ENCODE peak calls at places on chromosomes 13 and 19, in eight cellular contexts. M, U, V, Y, R, X, S and N are unnamed samples.

GRCh38 chr19:16418597-16418962 is 53.2 kb downstream of the EPS15L1 start:
- DNase-seq in M (no peak), U (no peak), V (no peak), Y (no peak), R (no peak), X (no peak), S (no peak), N (no peak)

GRCh38 chr19:16067205-16067938 is 8.9 kb upstream of the TPM4 start:
- DNase-seq in M (peak; percentile 92), U (peak; percentile 81), V (peak; percentile 90), Y (no peak), R (no peak), X (no peak), S (peak; percentile 97), N (peak; percentile 79)

GRCh38 chr13:109271991-109272454 is 514.4 kb downstream of the IRS2 start:
- DNase-seq in M (no peak), U (peak; percentile 49), V (peak; percentile 79), Y (no peak), R (no peak), X (no peak), S (no peak), N (peak; percentile 56)

GRCh38 chr19:46351241-46352041 is 4.6 kb downstream of the PPP5C start:
- DNase-seq in M (peak; percentile 82), U (peak; percentile 21), V (peak; percentile 78), Y (no peak), R (no peak), X (no peak), S (peak; percentile 79), N (peak; percentile 66)

GRCh38 chr13:33355470-33355869 is 69.9 kb upstream of the STARD13 start:
- DNase-seq in M (peak; percentile 23), U (no peak), V (peak; percentile 75), Y (no peak), R (no peak), X (no peak), S (peak; percentile 71), N (no peak)

GRCh38 chr19:51531349-51532315 is at the start of gene SIGLEC6:
- DNase-seq in M (no peak), U (no peak), V (no peak), Y (no peak), R (no peak), X (no peak), S (peak; percentile 77), N (no peak)

GRCh38 chr13:80558074-80558473 is 217.1 kb upstream of the SPRY2 start:
- DNase-seq in M (no peak), U (peak; percentile 44), V (no peak), Y (no peak), R (no peak), X (no peak), S (no peak), N (no peak)

GRCh38 chr19:55265173-55265572 is 6.4 kb upstream of the PPP6R1 start:
- DNase-seq in M (no peak), U (no peak), V (no peak), Y (no peak), R (no peak), X (no peak), S (no peak), N (no peak)

GRCh38 chr13:99587893-99588606 is 86.8 kb downstream of the TM9SF2 start:
- DNase-seq in M (no peak), U (no peak), V (no peak), Y (no peak), R (no peak), X (no peak), S (no peak), N (no peak)

GRCh38 chr19:36212895-36213294 is 1.6 kb downstream of the ZNF565 start:
- DNase-seq in M (no peak), U (no peak), V (no peak), Y (no peak), R (no peak), X (no peak), S (no peak), N (no peak)

GRCh38 chr19:43372462-43372861 is 19.0 kb downstream of the CD177 start:
- DNase-seq in M (no peak), U (no peak), V (peak; percentile 17), Y (no peak), R (no peak), X (no peak), S (no peak), N (no peak)

GRCh38 chr13:46295531-46296464 is 84.1 kb downstream of the LRRC63 start:
- DNase-seq in M (peak; percentile 15), U (peak; percentile 39), V (peak; percentile 97), Y (no peak), R (peak; percentile 28), X (no peak), S (no peak), N (no peak)

GRCh38 chr13:26968431-26969335 is 202.9 kb downstream of the USP12 start:
- DNase-seq in M (no peak), U (no peak), V (peak; percentile 34), Y (no peak), R (no peak), X (no peak), S (peak; percentile 48), N (peak; percentile 60)

GRCh38 chr19:47275866-47276461 is 1.3 kb downstream of the INAFM1 start:
- DNase-seq in M (no peak), U (no peak), V (peak; percentile 78), Y (peak; percentile 9), R (no peak), X (no peak), S (peak; percentile 90), N (peak; percentile 41)

GRCh38 chr19:46383171-46383815 is 30.1 kb downstream of the CCDC8 start:
- DNase-seq in M (no peak), U (no peak), V (no peak), Y (no peak), R (no peak), X (no peak), S (peak; percentile 30), N (no peak)